ENCODE peak calls at places on chromosomes 7 and 10, in ten cellular contexts. J is AG09309; U is heart left ventricle; K is RPMI7951; Y is stimulated activated CD4-positive, alpha-beta T cell treated with anti-CD3 and anti-CD28 coated beads, Interleukin-15, amount 100 ng/mL, for 1 hour; I is occipital lobe; B is H7; C is psoas muscle; D is myocyte; L is RWPE1. Q is an unnamed sample.
A peak's percentile ranks its signal among the peaks of the same experiment; 100 is the strongest.

GRCh38 chr7:86643478-86644281 is at the start of gene GRM3:
- DNase-seq in C (no peak), I (peak; percentile 78), D (no peak), K (no peak), U (peak; percentile 19), B (peak; percentile 77), Y (no peak), L (peak; percentile 12), J (no peak), Q (peak; percentile 26)

GRCh38 chr7:39005461-39005860 is 27.8 kb downstream of the POU6F2 start:
- DNase-seq in I (no peak), U (no peak), D (no peak), L (no peak), Y (no peak), C (no peak), J (no peak), K (peak; percentile 56), B (no peak), Q (no peak)

GRCh38 chr10:110978204-110978603 is 58.8 kb downstream of the SHOC2 start:
- DNase-seq in J (no peak), B (no peak), D (no peak), C (no peak), Y (no peak), L (no peak), I (no peak), U (no peak), K (no peak), Q (no peak)

GRCh38 chr10:6074489-6075301 is 12.5 kb upstream of the IL2RA start:
- DNase-seq in Y (no peak), B (no peak), L (peak; percentile 19), K (peak; percentile 72), J (no peak), C (no peak), U (no peak), I (no peak), D (no peak), Q (no peak)

GRCh38 chr7:47227762-47228177 is 354.1 kb downstream of the TNS3 start:
- DNase-seq in I (no peak), C (no peak), K (peak; percentile 99), U (no peak), D (peak; percentile 97), J (peak; percentile 14), Y (no peak), L (no peak), B (no peak), Q (no peak)

GRCh38 chr7:39733881-39734571 is 110.7 kb downstream of the RALA start:
- DNase-seq in C (no peak), L (peak; percentile 61), U (no peak), D (no peak), I (no peak), B (no peak), Y (no peak), J (no peak), K (peak; percentile 81), Q (no peak)

GRCh38 chr7:91347288-91347687 is 83.1 kb downstream of the FZD1 start:
- DNase-seq in Y (no peak), U (no peak), B (no peak), I (no peak), D (no peak), J (no peak), L (no peak), C (no peak), K (no peak), Q (peak; percentile 35)

GRCh38 chr7:101527844-101528667 is 101.0 kb downstream of the MYL10 start:
- DNase-seq in I (no peak), L (peak; percentile 20), D (no peak), K (peak; percentile 38), U (no peak), B (no peak), C (no peak), J (no peak), Y (no peak), Q (peak; percentile 74)

GRCh38 chr7:83876593-83876992 is 227.7 kb upstream of the SEMA3E start:
- DNase-seq in I (no peak), C (no peak), Y (no peak), J (no peak), L (peak; percentile 49), B (no peak), D (peak; percentile 34), K (peak; percentile 8), U (no peak), Q (no peak)

GRCh38 chr7:5638994-5639393 is 142.5 kb downstream of the RNF216 start:
- DNase-seq in I (no peak), K (no peak), C (no peak), J (no peak), D (no peak), U (no peak), B (peak; percentile 49), Y (no peak), L (no peak), Q (no peak)

GRCh38 chr7:44134943-44135628 is 6.0 kb downstream of the MYL7 start:
- DNase-seq in D (no peak), J (no peak), U (no peak), K (no peak), B (no peak), Y (no peak), I (no peak), C (peak; percentile 11), L (no peak), Q (peak; percentile 80)

GRCh38 chr10:12588091-12588850 is 238.9 kb downstream of the CAMK1D start:
- DNase-seq in C (no peak), I (no peak), U (no peak), Y (no peak), K (no peak), L (peak; percentile 58), J (no peak), D (no peak), B (no peak), Q (no peak)

GRCh38 chr10:48205918-48206317 is 68.6 kb downstream of the FRMPD2 start:
- DNase-seq in B (no peak), L (no peak), I (no peak), U (no peak), D (no peak), C (no peak), Y (no peak), K (no peak), J (no peak), Q (peak; percentile 74)

Q was measured in thyroid gland.